ENCODE peak calls at places on chromosomes 3 and 15, in seven cellular contexts. P, O, F, D, K, C and M are unnamed samples.

GRCh38 chr3:140537075-140537474 is 140.8 kb upstream of the TRIM42 start:
- DNase-seq in C (no peak), O (no peak), K (no peak), P (no peak), F (no peak), D (no peak), M (no peak)

GRCh38 chr15:49468440-49468839 is 45.4 kb downstream of the FGF7 start:
- DNase-seq in C (no peak), F (no peak), P (no peak), K (no peak), D (no peak), O (no peak), M (no peak)

GRCh38 chr15:48388937-48389309 is 57.7 kb downstream of the DUT start:
- DNase-seq in P (no peak), C (no peak), F (no peak), D (no peak), K (no peak), O (no peak), M (no peak)

GRCh38 chr3:37386627-37387230 is 212.3 kb upstream of the LRRFIP2 start:
- DNase-seq in K (no peak), D (peak), O (no peak), C (no peak), P (no peak), F (no peak), M (no peak)

GRCh38 chr3:44074181-44074580 is 167.5 kb upstream of the TOPAZ1 start:
- DNase-seq in P (no peak), K (no peak), D (no peak), O (no peak), F (no peak), C (no peak), M (no peak)

GRCh38 chr15:75065467-75065850 is 42.1 kb downstream of the PPCDC start:
- DNase-seq in D (no peak), C (no peak), O (no peak), P (no peak), K (no peak), F (peak), M (peak)

GRCh38 chr3:179829391-179829790 is 176.6 kb downstream of the USP13 start:
- DNase-seq in O (no peak), K (no peak), P (no peak), F (no peak), D (no peak), C (no peak), M (no peak)

GRCh38 chr3:159234306-159234705 is 432.5 kb downstream of the MFSD1 start:
- DNase-seq in K (no peak), P (no peak), D (no peak), O (no peak), C (no peak), F (no peak), M (no peak)

GRCh38 chr15:92166029-92166428 is 227.7 kb upstream of the ST8SIA2 start:
- DNase-seq in K (no peak), C (no peak), O (no peak), D (no peak), P (no peak), F (no peak), M (no peak)

GRCh38 chr3:51962854-51963530 is 4.3 kb downstream of the PCBP4 start:
- DNase-seq in P (no peak), K (peak), O (no peak), C (no peak), D (no peak), F (no peak), M (no peak)

GRCh38 chr15:65083262-65083701 is 6.7 kb downstream of the KBTBD13 start:
- DNase-seq in P (no peak), D (peak), O (no peak), C (no peak), F (no peak), K (peak), M (no peak)

GRCh38 chr15:58520464-58520863 is 88.7 kb downstream of the LIPC start:
- DNase-seq in D (no peak), P (no peak), F (no peak), K (no peak), C (no peak), O (no peak), M (no peak)

GRCh38 chr3:8239095-8239494 is 262.5 kb upstream of the LMCD1 start:
- DNase-seq in K (no peak), C (no peak), F (peak), O (no peak), D (no peak), P (peak), M (no peak)

GRCh38 chr3:153756816-153757215 is 364.4 kb upstream of the ARHGEF26 start:
- DNase-seq in F (no peak), P (no peak), D (no peak), K (no peak), O (no peak), C (no peak), M (no peak)

GRCh38 chr3:123947482-123947881 is 13.5 kb downstream of the CCDC14 start:
- DNase-seq in F (no peak), C (no peak), K (no peak), D (no peak), O (no peak), P (no peak), M (no peak)

GRCh38 chr3:65438096-65438495 is 600.6 kb downstream of the MAGI1 start:
- DNase-seq in P (no peak), C (no peak), K (no peak), D (no peak), F (no peak), O (no peak), M (no peak)

GRCh38 chr3:38348903-38349302 is 2.3 kb downstream of the XYLB start:
- DNase-seq in K (no peak), D (no peak), C (no peak), P (no peak), F (no peak), O (no peak), M (no peak)

GRCh38 chr3:120907659-120908029 is 361 bp upstream of the STXBP5L start:
- DNase-seq in K (no peak), F (no peak), O (no peak), P (no peak), C (no peak), D (no peak), M (no peak)

GRCh38 chr15:40891810-40892448 is 2.3 kb upstream of the VPS18 start:
- DNase-seq in K (no peak), F (peak), P (peak), C (no peak), D (no peak), O (peak), M (no peak)

GRCh38 chr3:134600166-134600670 is 50.6 kb downstream of the KY start:
- DNase-seq in F (no peak), K (no peak), O (no peak), D (no peak), P (no peak), C (no peak), M (no peak)

GRCh38 chr15:89359471-89360293 is 25.1 kb upstream of the POLG start:
- DNase-seq in F (no peak), C (no peak), K (no peak), O (no peak), P (no peak), D (no peak), M (no peak)

GRCh38 chr3:193851941-193852674 is 259.1 kb downstream of the OPA1 start:
- DNase-seq in F (peak), D (no peak), O (no peak), C (no peak), K (peak), P (peak), M (no peak)

GRCh38 chr15:49366496-49366895 is 56.5 kb upstream of the FGF7 start:
- DNase-seq in D (no peak), O (no peak), F (no peak), C (no peak), K (no peak), P (no peak), M (no peak)

GRCh38 chr3:70822777-70823176 is 510.3 kb upstream of the MDFIC2 start:
- DNase-seq in C (no peak), D (no peak), K (no peak), F (no peak), P (no peak), O (no peak), M (no peak)

GRCh38 chr3:100869787-100870186 is 123.4 kb downstream of the ABI3BP start:
- DNase-seq in P (no peak), D (no peak), C (no peak), F (no peak), K (no peak), O (no peak), M (no peak)

GRCh38 chr3:152051501-152052404 is 178.3 kb downstream of the SUCNR1 start:
- DNase-seq in F (no peak), K (no peak), D (no peak), C (no peak), P (no peak), O (no peak), M (no peak)

GRCh38 chr3:89360155-89360554 is 252.7 kb downstream of the EPHA3 start:
- DNase-seq in C (no peak), K (no peak), P (no peak), D (no peak), F (no peak), O (no peak), M (no peak)

DNA sequence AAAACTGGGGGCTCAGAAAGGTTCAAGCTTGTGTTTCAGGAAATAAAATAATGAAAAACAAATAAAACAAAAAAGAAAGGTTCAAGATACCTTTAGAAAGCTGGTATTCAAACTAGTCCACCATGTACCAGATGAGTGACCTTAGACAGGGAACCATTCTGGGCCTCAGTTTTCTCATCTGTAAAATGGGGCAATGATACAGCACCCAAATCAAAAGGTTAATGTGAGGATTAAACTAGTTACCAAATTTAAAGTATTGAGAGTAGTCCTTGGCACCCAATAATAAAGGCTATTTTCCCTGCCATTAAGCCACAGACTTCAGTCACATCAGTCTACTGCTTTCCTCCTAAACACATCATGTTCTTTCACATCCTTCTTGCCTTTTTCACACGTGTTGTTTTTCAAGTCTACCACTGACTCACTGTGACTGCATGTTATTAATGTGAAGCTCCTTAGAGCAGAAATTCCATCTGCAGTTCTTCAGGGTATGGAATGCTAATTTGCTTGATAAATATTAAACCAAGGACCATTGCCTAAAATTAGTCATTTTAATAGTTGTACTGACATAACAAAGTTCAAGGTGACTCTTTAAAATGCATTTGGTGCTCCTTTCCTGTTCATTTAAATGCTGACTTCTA is 19.9 kb downstream of the TAMM41 start:
- DNase-seq in F (no peak), C (no peak), P (no peak), K (no peak), O (no peak), D (no peak), M (no peak)
- H3K27ac ChIP-seq in F (no peak), C (no peak), P (no peak), K (no peak), O (no peak), D (no peak), M (peak)

DNA sequence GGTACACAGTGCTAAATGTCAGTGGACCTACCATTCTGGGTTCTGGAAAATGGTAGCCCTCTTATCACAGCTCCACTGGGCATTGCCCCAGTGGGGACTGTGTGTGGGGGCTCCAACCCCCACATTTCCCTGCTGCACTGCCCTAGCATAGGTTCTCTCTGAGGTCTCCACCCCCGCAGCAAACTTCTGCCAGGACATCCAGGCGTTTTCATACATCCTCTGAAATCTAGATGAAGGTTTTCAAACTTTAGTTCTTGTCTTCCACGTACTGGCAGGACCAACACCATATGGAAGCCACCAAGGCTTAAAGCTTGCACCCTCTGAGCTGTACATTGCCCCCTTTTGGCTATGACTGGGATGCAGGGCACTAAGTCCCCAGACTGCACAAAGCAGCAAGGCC is 788.2 kb upstream of the ALCAM start:
- DNase-seq in C (no peak), D (no peak), K (no peak), O (no peak), P (no peak), F (no peak), M (no peak)
- TF ChIP-seq POLR2A in C (no peak), D (no peak), K (no peak), O (no peak), P (no peak), F (no peak), M (no peak)

DNA sequence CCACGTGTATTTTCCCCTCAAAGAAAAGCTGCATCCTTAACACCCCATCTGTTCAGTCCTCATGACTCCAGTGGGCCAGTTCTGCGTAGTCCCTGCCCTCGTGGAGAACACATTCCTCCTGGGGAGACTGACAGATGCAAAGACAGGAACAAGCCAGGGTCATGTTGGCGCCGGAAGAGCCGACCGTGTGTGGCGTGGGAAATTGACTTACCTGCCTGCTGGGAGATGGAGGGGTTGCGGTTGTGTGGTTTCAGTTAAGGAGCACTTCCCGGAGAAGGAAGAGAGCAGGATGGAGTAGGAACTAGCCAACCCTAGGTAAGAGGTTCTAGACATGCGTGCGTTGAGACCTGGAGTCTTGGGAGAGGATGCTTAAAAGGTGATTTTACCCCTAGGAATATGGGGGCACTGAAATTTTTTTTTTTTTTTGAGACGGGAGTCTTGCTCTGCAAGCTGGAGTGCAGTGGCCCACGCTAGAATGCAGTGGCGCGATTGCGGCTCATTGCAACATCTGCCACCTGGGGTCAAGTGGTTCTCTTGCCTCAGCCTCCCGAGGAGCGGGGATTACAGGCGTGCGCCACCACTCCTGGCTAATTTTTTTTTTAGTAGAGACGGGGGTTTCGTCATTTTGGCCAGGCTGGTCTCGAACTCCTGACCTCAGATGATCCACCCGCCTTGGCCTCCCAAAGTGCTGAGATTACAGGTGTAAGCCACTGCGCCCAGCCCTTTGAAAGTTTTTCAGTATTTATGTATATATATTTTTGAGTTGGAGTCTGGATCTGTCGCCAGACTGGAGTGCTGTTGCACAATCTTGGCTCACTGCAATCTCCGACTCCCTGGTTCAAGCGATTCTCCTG is 1.4 kb downstream of the VHL start:
- DNase-seq in P (peak), K (peak), O (no peak), D (no peak), C (no peak), F (no peak), M (no peak)
- H3K27ac ChIP-seq in P (peak), K (no peak), O (peak), D (peak), C (peak), F (no peak), M (no peak)

GRCh38 chr3:192409838-192410683 is 317.3 kb downstream of the FGF12 start:
- DNase-seq in F (no peak), C (no peak), D (no peak), O (no peak), P (no peak), K (peak), M (no peak)

GRCh38 chr3:192410684-192410960 is 316.7 kb downstream of the FGF12 start:
- DNase-seq in K (no peak), C (no peak), O (no peak), P (no peak), D (no peak), F (no peak), M (no peak)

GRCh38 chr3:192409203-192409837 is 318.0 kb downstream of the FGF12 start:
- DNase-seq in F (peak), P (no peak), K (peak), C (no peak), D (peak), O (no peak), M (no peak)

GRCh38 chr3:192408721-192409151 is 318.6 kb downstream of the FGF12 start:
- DNase-seq in P (no peak), C (no peak), D (no peak), F (no peak), O (no peak), K (peak), M (peak)

GRCh38 chr3:192408007-192408655 is 319.2 kb downstream of the FGF12 start:
- DNase-seq in F (no peak), C (no peak), D (peak), P (no peak), K (peak), O (no peak), M (no peak)
- TF ChIP-seq POLR2A in F (no peak), C (no peak), D (no peak), P (no peak), K (no peak), O (no peak), M (no peak)